ENCODE peak calls at places on chromosomes 11 and 22, in ten cellular contexts. M, Z, E, O, C, B, Q, U, D and S are unnamed samples.

GRCh38 chr11:102251423-102251822 is 65.9 kb upstream of the BIRC3 start:
- DNase-seq in M (no peak), Z (no peak), E (no peak), O (no peak), C (no peak), B (no peak), Q (no peak), U (no peak), D (no peak), S (no peak)

GRCh38 chr11:124402326-124402922 is 3.6 kb upstream of the OR8B3 start:
- DNase-seq in M (peak), Z (peak), E (peak), O (no peak), C (peak), B (no peak), Q (peak), U (peak), D (peak), S (peak)

GRCh38 chr22:38718414-38718813 is 12.7 kb downstream of the GTPBP1 start:
- DNase-seq in M (no peak), Z (peak), E (peak), O (no peak), C (no peak), B (no peak), Q (peak), U (peak), D (peak), S (no peak)

GRCh38 chr11:34680918-34681554 is 60.1 kb downstream of the EHF start:
- DNase-seq in M (no peak), Z (peak), E (peak), O (no peak), C (no peak), B (no peak), Q (no peak), U (peak), D (no peak), S (no peak)

GRCh38 chr11:115146425-115146824 is 357.8 kb downstream of the CADM1 start:
- DNase-seq in M (no peak), Z (no peak), E (no peak), O (no peak), C (no peak), B (no peak), Q (no peak), U (no peak), D (no peak), S (no peak)

GRCh38 chr11:102869354-102869753 is 5.4 kb downstream of the MMP12 start:
- DNase-seq in M (no peak), Z (no peak), E (no peak), O (no peak), C (no peak), B (no peak), Q (no peak), U (no peak), D (no peak), S (no peak)

GRCh38 chr11:12090061-12090572 is 20.3 kb upstream of the MICAL2 start:
- DNase-seq in M (peak), Z (peak), E (peak), O (no peak), C (no peak), B (no peak), Q (no peak), U (peak), D (no peak), S (no peak)

GRCh38 chr11:134566311-134566710 is 154.3 kb upstream of the B3GAT1 start:
- DNase-seq in M (no peak), Z (no peak), E (no peak), O (no peak), C (no peak), B (no peak), Q (peak), U (no peak), D (peak), S (no peak)

GRCh38 chr22:45441158-45441557 is 27.7 kb downstream of the RIBC2 start:
- DNase-seq in M (peak), Z (peak), E (peak), O (no peak), C (peak), B (no peak), Q (peak), U (no peak), D (peak), S (peak)

GRCh38 chr11:114158886-114159285 is 99.4 kb downstream of the ZBTB16 start:
- DNase-seq in M (no peak), Z (no peak), E (peak), O (no peak), C (no peak), B (no peak), Q (no peak), U (no peak), D (no peak), S (no peak)

GRCh38 chr11:122186439-122187080 is 70.5 kb upstream of the BLID start:
- DNase-seq in M (no peak), Z (no peak), E (peak), O (no peak), C (no peak), B (no peak), Q (no peak), U (peak), D (no peak), S (no peak)

GRCh38 chr11:78379039-78379670 is 38.5 kb downstream of the GAB2 start:
- DNase-seq in M (no peak), Z (no peak), E (no peak), O (no peak), C (no peak), B (no peak), Q (no peak), U (no peak), D (no peak), S (no peak)

GRCh38 chr11:108945341-108945740 is 280.5 kb downstream of the DDX10 start:
- DNase-seq in M (no peak), Z (no peak), E (no peak), O (no peak), C (no peak), B (no peak), Q (no peak), U (no peak), D (no peak), S (no peak)

GRCh38 chr11:737366-737765 is 9.9 kb upstream of the TALDO1 start:
- DNase-seq in M (no peak), Z (no peak), E (no peak), O (no peak), C (no peak), B (no peak), Q (peak), U (no peak), D (no peak), S (no peak)

GRCh38 chr11:69700278-69701140 is 3.3 kb downstream of the FGF19 start:
- DNase-seq in M (no peak), Z (peak), E (peak), O (no peak), C (no peak), B (no peak), Q (peak), U (no peak), D (peak), S (no peak)

GRCh38 chr11:92083123-92083522 is 141.5 kb upstream of the FAT3 start:
- DNase-seq in M (no peak), Z (no peak), E (no peak), O (no peak), C (no peak), B (no peak), Q (no peak), U (no peak), D (no peak), S (no peak)

GRCh38 chr11:126186031-126186698 is 25.3 kb downstream of the RPUSD4 start:
- DNase-seq in M (no peak), Z (no peak), E (no peak), O (no peak), C (no peak), B (no peak), Q (no peak), U (no peak), D (no peak), S (no peak)

GRCh38 chr11:72585762-72586590 is 88.2 kb downstream of the PDE2A start:
- DNase-seq in M (peak), Z (peak), E (peak), O (peak), C (peak), B (peak), Q (peak), U (no peak), D (peak), S (peak)

GRCh38 chr11:1482581-1483444 is 3.8 kb downstream of the MOB2 start:
- DNase-seq in M (no peak), Z (no peak), E (no peak), O (no peak), C (no peak), B (no peak), Q (no peak), U (no peak), D (no peak), S (no peak)

GRCh38 chr22:38203090-38203810 is 1.5 kb downstream of the MAFF start:
- DNase-seq in M (no peak), Z (peak), E (peak), O (no peak), C (no peak), B (no peak), Q (no peak), U (no peak), D (no peak), S (peak)

GRCh38 chr11:41413843-41414242 is 45.6 kb downstream of the LRRC4C start:
- DNase-seq in M (no peak), Z (no peak), E (no peak), O (no peak), C (no peak), B (no peak), Q (no peak), U (no peak), D (no peak), S (no peak)

GRCh38 chr11:71998649-71999310 is at the start of gene IL18BP:
- DNase-seq in M (peak), Z (no peak), E (peak), O (peak), C (peak), B (no peak), Q (no peak), U (no peak), D (no peak), S (no peak)

GRCh38 chr11:119368121-119369034 is 13.1 kb downstream of the USP2 start:
- DNase-seq in M (no peak), Z (peak), E (no peak), O (no peak), C (no peak), B (no peak), Q (no peak), U (no peak), D (no peak), S (no peak)

GRCh38 chr11:12434255-12434654 is 56.9 kb downstream of the PARVA start:
- DNase-seq in M (no peak), Z (no peak), E (no peak), O (no peak), C (no peak), B (no peak), Q (no peak), U (no peak), D (no peak), S (no peak)

GRCh38 chr11:134503104-134503503 is 91.1 kb upstream of the B3GAT1 start:
- DNase-seq in M (no peak), Z (no peak), E (no peak), O (no peak), C (no peak), B (no peak), Q (no peak), U (no peak), D (no peak), S (no peak)

GRCh38 chr22:42300286-42301071 is 30.0 kb upstream of the TCF20 start:
- DNase-seq in M (peak), Z (no peak), E (no peak), O (peak), C (no peak), B (no peak), Q (no peak), U (no peak), D (no peak), S (peak)

GRCh38 chr11:133787379-133788103 is 57.8 kb downstream of the SPATA19 start:
- DNase-seq in M (no peak), Z (peak), E (no peak), O (no peak), C (no peak), B (no peak), Q (no peak), U (no peak), D (no peak), S (no peak)

GRCh38 chr11:129728571-129728970 is 87.1 kb upstream of the TMEM45B start:
- DNase-seq in M (no peak), Z (peak), E (no peak), O (no peak), C (no peak), B (no peak), Q (no peak), U (no peak), D (no peak), S (no peak)

GRCh38 chr11:9146477-9146876 is 55.1 kb upstream of the SCUBE2 start:
- DNase-seq in M (no peak), Z (no peak), E (no peak), O (no peak), C (no peak), B (no peak), Q (peak), U (no peak), D (no peak), S (no peak)

GRCh38 chr11:82546556-82547162 is 187.0 kb downstream of the FAM181B start:
- DNase-seq in M (no peak), Z (no peak), E (no peak), O (no peak), C (no peak), B (no peak), Q (no peak), U (no peak), D (no peak), S (no peak)

GRCh38 chr11:102312656-102313055 is 4.6 kb upstream of the BIRC3 start:
- DNase-seq in M (no peak), Z (no peak), E (peak), O (no peak), C (no peak), B (no peak), Q (no peak), U (no peak), D (no peak), S (no peak)

GRCh38 chr11:57514538-57515331 is 767 bp downstream of the SLC43A1 start:
- DNase-seq in M (peak), Z (no peak), E (peak), O (peak), C (peak), B (no peak), Q (no peak), U (no peak), D (no peak), S (peak)

GRCh38 chr22:35116817-35117216 is 50.9 kb downstream of the ISX start:
- DNase-seq in M (no peak), Z (no peak), E (no peak), O (no peak), C (no peak), B (no peak), Q (no peak), U (no peak), D (no peak), S (no peak)

GRCh38 chr11:14417186-14417585 is 58.2 kb upstream of the RRAS2 start:
- DNase-seq in M (peak), Z (no peak), E (no peak), O (no peak), C (no peak), B (no peak), Q (no peak), U (no peak), D (no peak), S (no peak)

GRCh38 chr22:34761111-34761510 is 304.8 kb upstream of the ISX start:
- DNase-seq in M (no peak), Z (no peak), E (no peak), O (no peak), C (no peak), B (no peak), Q (no peak), U (no peak), D (no peak), S (no peak)

GRCh38 chr22:30238661-30239420 is 7.7 kb downstream of the LIF start:
- DNase-seq in M (no peak), Z (no peak), E (no peak), O (no peak), C (no peak), B (no peak), Q (no peak), U (no peak), D (no peak), S (no peak)

GRCh38 chr22:23023294-23023693 is 47.0 kb upstream of the GNAZ start:
- DNase-seq in M (no peak), Z (no peak), E (no peak), O (no peak), C (no peak), B (no peak), Q (no peak), U (no peak), D (no peak), S (no peak)

GRCh38 chr22:26828311-26828710 is 170.9 kb downstream of the MIAT start:
- DNase-seq in M (no peak), Z (no peak), E (no peak), O (no peak), C (no peak), B (no peak), Q (no peak), U (no peak), D (no peak), S (no peak)

GRCh38 chr22:47094861-47095330 is 332.4 kb downstream of the TBC1D22A start:
- DNase-seq in M (no peak), Z (no peak), E (no peak), O (no peak), C (no peak), B (no peak), Q (no peak), U (peak), D (no peak), S (no peak)

GRCh38 chr11:44726278-44727113 is at the start of gene TSPAN18:
- DNase-seq in M (no peak), Z (no peak), E (no peak), O (peak), C (peak), B (peak), Q (no peak), U (no peak), D (no peak), S (peak)